ENCODE peak calls at places on chromosomes 16 and 17, in six cellular contexts. S is A549, L is IMR-90, P is heart left ventricle, H is fibroblast of lung, Q is mesenchymal stem cell. C is an unnamed sample.

GRCh38 chr17:28912938-28913333 is 10.1 kb upstream of the DHRS13 start:
- DNase-seq in P (no peak), L (no peak), S (no peak), H (no peak), Q (no peak), C (no peak)

GRCh38 chr17:77404812-77405581 is 264.2 kb downstream of the SEC14L1 start:
- DNase-seq in L (peak; percentile 86), H (peak; percentile 84), Q (peak; percentile 81), S (no peak), P (peak; percentile 72), C (no peak)

GRCh38 chr16:86930001-86930400 is 351.7 kb downstream of the FOXL1 start:
- DNase-seq in P (no peak), L (no peak), S (no peak), H (peak; percentile 32), Q (no peak), C (no peak)

GRCh38 chr16:825298-826061 is 24.9 kb upstream of the GNG13 start:
- DNase-seq in P (no peak), Q (no peak), L (no peak), S (no peak), H (no peak), C (no peak)

GRCh38 chr17:27457731-27458523 is 1.7 kb downstream of the KSR1 start:
- DNase-seq in L (peak; percentile 53), Q (peak; percentile 50), H (no peak), S (no peak), P (no peak), C (no peak)

GRCh38 chr17:76671123-76671911 is 27.8 kb upstream of the ST6GALNAC1 start:
- DNase-seq in P (peak; percentile 100), S (peak; percentile 100), H (peak; percentile 100), Q (peak; percentile 100), L (peak; percentile 100), C (peak; percentile 99)

GRCh38 chr16:23803591-23804123 is 32.1 kb upstream of the PRKCB start:
- DNase-seq in L (peak; percentile 8), H (peak; percentile 6), S (peak; percentile 60), P (peak; percentile 33), Q (no peak), C (no peak)

GRCh38 chr16:30414159-30414558 is 6.8 kb downstream of the ZNF771 start:
- DNase-seq in H (no peak), L (no peak), Q (no peak), P (no peak), S (no peak), C (no peak)

GRCh38 chr17:62630365-62631085 is 3.1 kb downstream of the MRC2 start:
- DNase-seq in H (no peak), P (peak; percentile 17), L (peak; percentile 59), S (no peak), Q (peak; percentile 49), C (no peak)

GRCh38 chr16:26019406-26019805 is 327.6 kb downstream of the HS3ST4 start:
- DNase-seq in S (no peak), L (no peak), P (no peak), Q (no peak), H (no peak), C (no peak)

GRCh38 chr16:57306676-57307341 is 22.3 kb upstream of the PLLP start:
- DNase-seq in S (no peak), P (no peak), Q (no peak), L (no peak), H (no peak), C (no peak)

GRCh38 chr16:84881702-84882521 is 62.1 kb downstream of the CRISPLD2 start:
- DNase-seq in Q (peak; percentile 93), P (peak; percentile 48), L (peak; percentile 97), S (peak; percentile 67), H (peak; percentile 94), C (peak; percentile 55)

GRCh38 chr16:75000481-75001081 is 1.8 kb downstream of the ZNRF1 start:
- DNase-seq in S (no peak), P (peak; percentile 42), H (peak; percentile 27), Q (peak; percentile 54), L (peak; percentile 37), C (peak; percentile 11)

GRCh38 chr16:53172517-53172916 is 117.7 kb downstream of the CHD9 start:
- DNase-seq in L (no peak), Q (no peak), P (no peak), S (no peak), H (no peak), C (no peak)

GRCh38 chr16:57412584-57412983 is 8.0 kb downstream of the CCL17 start:
- DNase-seq in H (no peak), P (no peak), Q (no peak), L (no peak), S (no peak), C (no peak)

GRCh38 chr17:40552806-40553693 is 12.2 kb downstream of the CCR7 start:
- DNase-seq in S (no peak), L (no peak), P (no peak), H (peak; percentile 43), Q (no peak), C (no peak)

GRCh38 chr16:471353-472198 is 46.1 kb downstream of the RAB11FIP3 start:
- DNase-seq in P (no peak), Q (no peak), L (peak; percentile 19), S (no peak), H (peak; percentile 66), C (no peak)

GRCh38 chr17:46722662-46723285 is 95.7 kb downstream of the WNT3 start:
- DNase-seq in P (no peak), H (peak; percentile 85), L (peak; percentile 49), S (no peak), Q (no peak), C (no peak)

GRCh38 chr16:50266337-50267091 is at the start of gene ADCY7:
- DNase-seq in L (peak; percentile 78), Q (peak; percentile 85), H (peak; percentile 91), P (peak; percentile 76), S (no peak), C (peak; percentile 77)

GRCh38 chr16:67259705-67260104 is 10.9 kb downstream of the SLC9A5 start:
- DNase-seq in P (peak; percentile 15), Q (no peak), L (no peak), H (no peak), S (no peak), C (no peak)

GRCh38 chr17:55069983-55070529 is 101.5 kb downstream of the STXBP4 start:
- DNase-seq in H (no peak), L (no peak), P (no peak), Q (no peak), S (no peak), C (no peak)

GRCh38 chr16:85172465-85173071 is 60.3 kb upstream of the CIBAR2 start:
- DNase-seq in Q (peak; percentile 66), H (peak; percentile 41), S (peak; percentile 62), L (peak; percentile 53), P (peak; percentile 69), C (peak; percentile 15)

GRCh38 chr16:73064996-73065349 is 17.0 kb upstream of the ZFHX3 start:
- DNase-seq in Q (no peak), S (no peak), H (no peak), P (peak; percentile 28), L (no peak), C (no peak)

GRCh38 chr17:19019041-19019941 is 14.7 kb upstream of the FAM83G start:
- DNase-seq in Q (no peak), L (no peak), S (no peak), P (peak; percentile 25), H (no peak), C (no peak)

GRCh38 chr17:47957591-47958490 is at the start of gene PRR15L:
- DNase-seq in S (no peak), H (no peak), P (no peak), Q (no peak), L (no peak), C (peak; percentile 76)

GRCh38 chr17:4497101-4497824 is 1.4 kb upstream of the SPNS2 start:
- DNase-seq in H (peak; percentile 70), S (no peak), P (no peak), L (peak; percentile 52), Q (no peak), C (peak; percentile 84)

GRCh38 chr16:9499921-9500593 is 408.6 kb downstream of the HAPSTR1 start:
- DNase-seq in P (peak; percentile 36), L (no peak), S (no peak), Q (no peak), H (no peak), C (no peak)

GRCh38 chr17:61234102-61234750 is 165.4 kb upstream of the TBX2 start:
- DNase-seq in P (no peak), Q (no peak), H (no peak), S (no peak), L (no peak), C (no peak)
- H3K4me1 ChIP-seq in P (peaks cover 13% of the 10 kb centered on the region), Q (peaks cover 5% of the 10 kb centered on the region), H (peaks cover 2% of the 10 kb centered on the region), S (peaks cover 11% of the 10 kb centered on the region), L (peaks cover 15% of the 10 kb centered on the region), C (peaks cover 6% of the 10 kb centered on the region)

DNA sequence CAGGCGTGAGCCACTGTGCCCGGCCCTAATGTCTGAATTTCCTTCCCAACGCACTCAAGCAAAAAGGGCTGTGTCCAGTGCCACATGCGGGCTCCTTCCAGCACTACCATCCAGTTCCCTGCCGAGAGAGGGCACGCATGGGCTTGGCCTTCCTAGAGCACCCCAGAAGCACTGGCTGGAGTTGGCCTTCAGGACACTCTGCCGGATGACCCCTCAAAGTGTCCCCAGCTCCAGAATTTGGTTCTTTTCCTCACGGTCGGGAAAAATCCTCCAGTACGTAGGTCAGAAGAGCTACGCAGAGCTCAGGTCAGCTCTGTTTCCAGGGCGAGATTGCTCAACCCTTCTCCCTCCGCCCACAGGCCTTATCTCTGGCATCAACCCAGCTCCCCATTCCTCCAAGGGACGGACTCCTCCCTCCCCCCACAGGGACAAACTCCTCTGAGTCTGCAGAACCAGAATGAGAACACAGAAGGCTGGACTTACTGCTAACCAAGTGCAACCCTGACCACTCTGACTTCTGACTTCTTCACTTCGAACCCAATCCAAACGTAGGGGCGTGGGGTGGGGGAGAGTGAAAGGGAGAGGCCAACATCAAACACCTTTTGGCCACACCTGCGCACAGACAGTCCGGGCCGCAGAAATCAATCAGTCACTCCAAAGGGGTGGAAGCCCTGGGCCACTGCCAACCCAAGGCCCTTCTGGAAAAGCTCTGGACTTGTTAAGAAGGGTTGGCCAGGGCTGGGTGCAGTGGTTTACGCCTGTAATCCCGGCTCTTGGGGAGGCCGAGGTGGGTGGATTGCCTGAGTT is 3.6 kb downstream of the CDC42EP4 start:
- DNase-seq in L (peak; percentile 93), S (peak; percentile 95), P (peak; percentile 88), Q (peak; percentile 94), H (peak; percentile 86), C (peak; percentile 95)
- H3K4me1 ChIP-seq in L (peaks cover 37% of the 10 kb centered on the region), S (peaks cover 68% of the 10 kb centered on the region), P (peaks cover 67% of the 10 kb centered on the region), Q (peaks cover 49% of the 10 kb centered on the region), H (peaks cover 48% of the 10 kb centered on the region), C (peaks cover 65% of the 10 kb centered on the region)

GRCh38 chr17:2400474-2400866 is 390 bp downstream of the MNT start:
- DNase-seq in L (no peak), H (peak; percentile 47), Q (peak; percentile 70), P (peak; percentile 73), S (peak; percentile 69), C (peak; percentile 55)
- H3K4me1 ChIP-seq in L (peaks cover 42% of the 10 kb centered on the region), H (peaks cover 46% of the 10 kb centered on the region), Q (peaks cover 44% of the 10 kb centered on the region), P (peaks cover 62% of the 10 kb centered on the region), S (peaks cover 60% of the 10 kb centered on the region), C (peaks cover 65% of the 10 kb centered on the region)

DNA sequence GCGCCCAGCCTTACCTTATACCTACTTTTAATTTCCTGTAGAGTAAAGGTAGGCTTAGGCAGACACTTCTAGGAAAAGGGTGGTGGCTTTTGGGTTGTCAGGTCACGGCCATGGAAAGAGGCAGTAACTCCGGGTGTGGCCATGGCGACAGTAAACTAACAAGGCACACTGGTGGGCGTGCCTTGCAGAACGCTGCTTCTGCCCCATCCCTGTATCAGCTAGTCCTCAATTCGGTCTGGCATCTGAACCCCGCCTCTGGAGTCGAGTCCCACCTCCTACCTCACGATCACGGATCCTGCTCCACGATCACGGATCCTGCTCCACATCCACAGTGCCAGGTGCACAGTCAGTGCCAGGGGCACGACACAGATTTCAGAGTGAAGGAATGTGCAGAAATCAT is 5.6 kb downstream of the ADCY9 start:
- DNase-seq in Q (no peak), P (no peak), H (no peak), S (no peak), L (no peak), C (no peak)
- H3K4me1 ChIP-seq in Q (peaks cover 30% of the 10 kb centered on the region), P (peaks cover 42% of the 10 kb centered on the region), H (peaks cover 13% of the 10 kb centered on the region), S (peaks cover 51% of the 10 kb centered on the region), L (peaks cover 24% of the 10 kb centered on the region), C (no peaks in the 10 kb centered on the region)